ENCODE peak calls at places on chromosomes 2 and 18, in four cellular contexts. B, M, P and Z are unnamed samples.

GRCh38 chr18:48831802-48832201 is 119.0 kb downstream of the SMAD7 start:
- DNase-seq in B (no peak), M (no peak), P (no peak), Z (no peak)

GRCh38 chr2:74777161-74777900 is 56.6 kb upstream of the HK2 start:
- DNase-seq in B (no peak), M (no peak), P (no peak), Z (no peak)

GRCh38 chr18:70781860-70782453 is 493.1 kb downstream of the SOCS6 start:
- DNase-seq in B (peak), M (peak), P (peak), Z (peak)

GRCh38 chr2:144277622-144278354 is 242.1 kb downstream of the ZEB2 start:
- DNase-seq in B (no peak), M (no peak), P (no peak), Z (no peak)

GRCh38 chr2:207290833-207291232 is 125.1 kb upstream of the KLF7 start:
- DNase-seq in B (no peak), M (no peak), P (no peak), Z (no peak)

GRCh38 chr2:174350018-174350417 is 15.3 kb downstream of the SP9 start:
- DNase-seq in B (no peak), M (no peak), P (no peak), Z (no peak)

GRCh38 chr2:56523815-56524214 is 340.0 kb downstream of the CCDC85A start:
- DNase-seq in B (no peak), M (no peak), P (no peak), Z (no peak)

GRCh38 chr18:47204908-47205522 is 28.9 kb upstream of the IER3IP1 start:
- DNase-seq in B (no peak), M (peak), P (peak), Z (no peak)

GRCh38 chr2:181955010-181955409 is 30.6 kb upstream of the PPP1R1C start:
- DNase-seq in B (no peak), M (peak), P (peak), Z (no peak)

GRCh38 chr2:160220545-160221009 is 20.5 kb upstream of the ITGB6 start:
- DNase-seq in B (no peak), M (no peak), P (no peak), Z (no peak)

DNA sequence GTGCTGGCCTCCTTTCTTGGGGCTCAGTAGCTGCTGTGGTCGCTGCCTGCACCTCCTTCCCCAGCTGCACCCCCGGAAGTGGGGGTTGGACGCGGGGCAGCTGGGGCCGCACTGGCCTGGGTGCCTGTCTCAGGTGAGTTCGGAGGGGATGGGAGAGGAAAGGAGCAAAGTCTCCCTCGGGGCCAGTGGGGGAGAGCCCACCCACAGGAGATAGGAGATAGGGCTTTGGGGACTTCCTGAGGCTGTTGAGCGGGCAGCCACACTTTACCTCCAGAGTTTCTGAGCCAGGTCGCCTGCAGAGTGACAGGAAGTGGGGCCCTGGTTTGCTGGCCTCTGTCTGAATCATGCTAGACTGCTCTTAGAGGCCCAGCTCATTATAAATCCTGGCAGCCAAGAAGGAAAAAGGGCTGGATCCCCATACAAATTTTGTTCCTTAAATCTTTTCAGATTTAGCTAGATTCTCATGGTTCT is 8.1 kb downstream of the MBP start:
- DNase-seq in B (no peak), M (peak), P (no peak), Z (no peak)
- H3K4me3 ChIP-seq in B (no peak), M (no peak), P (no peak), Z (no peak)

GRCh38 chr2:178105566-178105965 is 6.7 kb upstream of the RBM45 start:
- DNase-seq in B (no peak), M (no peak), P (no peak), Z (no peak)
- H3K4me3 ChIP-seq in B (no peak), M (no peak), P (no peak), Z (no peak)

GRCh38 chr2:86789687-86790133 is 1.0 kb downstream of the CD8A start:
- DNase-seq in B (no peak), M (no peak), P (no peak), Z (no peak)

GRCh38 chr2:86791574-86791973 is 861 bp upstream of the CD8A start:
- DNase-seq in B (no peak), M (no peak), P (no peak), Z (no peak)

GRCh38 chr2:86790134-86790827 is 432 bp downstream of the CD8A start:
- DNase-seq in B (no peak), M (no peak), P (no peak), Z (no peak)

GRCh38 chr2:86788881-86789686 is 1.6 kb downstream of the CD8A start:
- DNase-seq in B (no peak), M (no peak), P (no peak), Z (no peak)

DNA sequence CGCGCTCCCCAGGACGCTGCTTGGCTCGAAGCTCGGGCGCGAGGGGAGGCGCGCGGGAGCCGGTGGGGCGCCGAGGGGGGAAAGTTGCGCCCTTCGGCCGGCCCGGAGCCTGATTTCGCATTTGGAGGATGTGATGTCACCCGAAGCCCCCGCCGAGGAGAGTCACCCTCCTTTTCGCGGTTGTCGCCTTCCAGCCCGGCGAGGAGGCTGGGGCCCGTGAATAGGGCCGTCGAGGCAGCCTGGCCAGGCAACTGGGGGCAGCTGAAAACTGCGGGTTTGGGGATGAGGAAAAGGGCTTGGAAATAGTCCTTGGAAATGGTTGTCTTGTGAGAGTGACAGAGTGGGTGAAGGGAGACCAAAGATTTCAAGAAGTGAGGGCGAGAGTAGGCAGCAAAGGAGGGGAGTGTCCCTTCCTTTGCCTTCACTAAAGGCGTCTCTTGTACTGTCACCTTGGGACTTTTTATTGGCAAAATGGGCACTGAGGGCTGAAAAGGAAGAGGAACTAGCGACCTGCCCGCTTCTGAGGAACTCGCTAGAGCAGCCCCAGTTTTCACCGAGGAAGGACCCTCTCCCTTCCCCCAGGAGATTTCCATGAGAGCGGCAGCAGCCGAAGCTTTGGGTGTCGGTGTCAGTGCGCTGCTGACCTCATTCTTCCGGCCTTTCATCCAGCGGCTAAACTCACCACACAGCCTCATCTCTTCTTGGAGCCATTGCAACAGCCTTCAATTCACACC is at the start of gene CD8A:
- DNase-seq in B (no peak), M (no peak), P (peak), Z (no peak)
- H3K4me3 ChIP-seq in B (no peak), M (no peak), P (no peak), Z (no peak)

GRCh38 chr2:61380120-61380881 is 90.6 kb downstream of the USP34 start:
- DNase-seq in B (no peak), M (no peak), P (peak), Z (no peak)
- H3K4me3 ChIP-seq in B (no peak), M (no peak), P (no peak), Z (no peak)

GRCh38 chr2:99140056-99140859 is 1.2 kb upstream of the C2orf15 start:
- DNase-seq in B (no peak), M (peak), P (no peak), Z (no peak)

GRCh38 chr2:99139003-99139402 is 2.5 kb upstream of the C2orf15 start:
- DNase-seq in B (no peak), M (no peak), P (no peak), Z (no peak)

GRCh38 chr2:99141110-99142108 is at the start of gene C2orf15:
- DNase-seq in B (peak), M (peak), P (peak), Z (peak)

DNA sequence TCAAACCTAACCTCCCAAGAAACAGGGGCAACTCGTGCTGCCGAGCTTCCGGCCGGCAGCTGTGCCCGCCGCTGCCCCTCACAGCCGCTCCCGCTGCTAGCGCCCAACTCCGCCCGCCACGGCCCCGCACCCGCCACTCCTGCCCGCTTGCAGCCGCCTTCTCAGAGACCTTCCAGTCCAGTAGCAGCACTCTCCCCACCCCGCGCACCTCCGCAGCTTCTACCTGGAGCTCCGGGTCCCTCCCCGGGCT is 722 bp upstream of the C2orf15 start:
- DNase-seq in B (no peak), M (no peak), P (peak), Z (no peak)
- H3K4me3 ChIP-seq in B (peak), M (peak), P (peak), Z (peak)

DNA sequence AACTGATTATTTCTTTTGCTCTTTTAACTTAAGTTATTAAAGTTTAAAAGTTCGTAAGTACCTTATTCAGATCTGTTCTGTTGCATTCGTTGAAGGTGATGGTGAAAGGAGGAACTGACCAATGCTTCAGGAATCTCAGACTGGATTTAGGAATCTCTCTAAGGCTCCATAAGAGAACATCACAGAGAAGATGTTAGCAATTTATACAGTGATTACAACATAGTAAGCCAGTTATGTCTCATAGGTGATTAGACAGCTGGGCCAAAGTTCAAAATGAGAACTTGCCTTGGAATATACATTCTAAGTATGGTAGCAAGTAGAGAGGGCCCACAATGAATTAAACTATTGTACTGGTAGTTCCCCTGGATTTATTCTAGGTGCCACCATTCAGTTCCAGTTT is 3.2 kb downstream of the MARS2 start:
- DNase-seq in B (no peak), M (peak), P (peak), Z (no peak)
- H3K4me3 ChIP-seq in B (no peak), M (no peak), P (peak), Z (no peak)

GRCh38 chr2:42792583-42793313 is at the start of gene HAAO:
- DNase-seq in B (peak), M (no peak), P (no peak), Z (no peak)
- H3K4me3 ChIP-seq in B (no peak), M (peak), P (peak), Z (peak)

GRCh38 chr2:128108166-128108565 is 17.2 kb downstream of the UGGT1 start:
- DNase-seq in B (no peak), M (no peak), P (no peak), Z (no peak)
- H3K4me3 ChIP-seq in B (no peak), M (no peak), P (no peak), Z (no peak)

GRCh38 chr2:176178807-176179271 is 9.6 kb upstream of the HOXD1 start:
- DNase-seq in B (no peak), M (no peak), P (no peak), Z (no peak)
- H3K4me3 ChIP-seq in B (no peak), M (no peak), P (no peak), Z (no peak)

DNA sequence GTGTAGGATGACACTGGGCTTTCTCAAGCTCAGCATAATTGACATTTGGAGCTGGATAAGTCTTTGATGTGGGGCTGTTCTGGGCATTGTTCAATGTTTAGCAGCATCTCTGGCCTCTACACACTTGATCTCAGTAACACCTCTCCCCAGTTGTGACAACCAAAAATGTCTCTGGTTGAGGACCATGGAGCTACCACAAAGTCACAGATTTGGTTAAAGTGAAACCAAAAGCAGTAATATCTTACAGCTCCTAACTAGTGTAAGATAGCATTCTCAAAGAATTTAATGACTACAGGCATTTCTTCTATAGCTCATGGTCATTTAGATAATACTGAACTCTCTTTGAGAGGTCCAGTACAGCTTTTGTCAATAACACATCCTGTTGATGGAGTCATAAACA is 23.4 kb upstream of the PAX3 start:
- DNase-seq in B (no peak), M (no peak), P (no peak), Z (no peak)
- H3K4me3 ChIP-seq in B (no peak), M (no peak), P (no peak), Z (no peak)